ENCODE peak calls at places on chromosome 1, in nine cellular contexts. O is ovary; B is Calu3; E is aorta; N is posterior cingulate gyrus; Y is left cardiac atrium; Z is small intestine; G is NCI-H1105 treated with DMSO at 0.1 percent for 48 hours; A is stimulated activated CD4-positive, alpha-beta T cell treated with anti-CD3 and anti-CD28 coated beads, Interleukin-15, amount 100 ng/mL, for 24 hours. X is an unnamed sample.

GRCh38 chr1:51661081-51661518 is 44.2 kb downstream of the OSBPL9 start:
- DNase-seq in O (no peak), B (no peak), E (no peak), N (no peak), Y (no peak), Z (no peak), G (no peak), A (no peak), X (no peak)

GRCh38 chr1:76799700-76800099 is 67.6 kb upstream of the ST6GALNAC5 start:
- DNase-seq in O (no peak), B (no peak), E (no peak), N (no peak), Y (no peak), Z (no peak), G (peak; percentile 28), A (no peak), X (peak; percentile 93)

GRCh38 chr1:171801395-171801990 is 20.0 kb downstream of the METTL13 start:
- DNase-seq in O (no peak), B (peak; percentile 40), E (no peak), N (no peak), Y (no peak), Z (peak; percentile 69), G (peak; percentile 56), A (no peak), X (peak; percentile 44)

GRCh38 chr1:205449254-205449749 is 6.5 kb downstream of the BLACAT1 start:
- DNase-seq in O (no peak), B (no peak), E (no peak), N (no peak), Y (no peak), Z (peak; percentile 18), G (no peak), A (no peak), X (no peak)

GRCh38 chr1:151710187-151710586 is 6.4 kb downstream of the CELF3 start:
- DNase-seq in O (no peak), B (peak; percentile 46), E (no peak), N (peak; percentile 87), Y (no peak), Z (no peak), G (peak; percentile 24), A (peak; percentile 62), X (no peak)

GRCh38 chr1:186082235-186082937 is 292.7 kb downstream of the TPR start:
- DNase-seq in O (no peak), B (peak; percentile 75), E (peak; percentile 86), N (no peak), Y (peak; percentile 82), Z (peak; percentile 89), G (peak; percentile 99), A (peak; percentile 5), X (peak; percentile 96)

GRCh38 chr1:247077768-247078314 is 770 bp downstream of the ZNF670 start:
- DNase-seq in O (no peak), B (no peak), E (no peak), N (no peak), Y (no peak), Z (peak; percentile 26), G (peak; percentile 3), A (no peak), X (peak; percentile 31)

GRCh38 chr1:16631248-16632043 is 18.1 kb upstream of the NBPF1 start:
- DNase-seq in O (peak; percentile 36), B (no peak), E (peak; percentile 58), N (peak; percentile 6), Y (no peak), Z (no peak), G (no peak), A (no peak), X (no peak)

GRCh38 chr1:56098956-56099355 is 480.4 kb downstream of the PLPP3 start:
- DNase-seq in O (no peak), B (no peak), E (no peak), N (no peak), Y (no peak), Z (no peak), G (no peak), A (no peak), X (no peak)

GRCh38 chr1:46455951-46456350 is 33.7 kb upstream of the DMBX1 start:
- DNase-seq in O (no peak), B (no peak), E (no peak), N (no peak), Y (no peak), Z (no peak), G (peak; percentile 87), A (no peak), X (no peak)

GRCh38 chr1:119896303-119896702 is at the start of gene ADAM30:
- DNase-seq in O (no peak), B (no peak), E (no peak), N (no peak), Y (no peak), Z (no peak), G (no peak), A (no peak), X (no peak)

GRCh38 chr1:1426496-1426960 is 5.5 kb upstream of the ANKRD65 start:
- DNase-seq in O (no peak), B (no peak), E (no peak), N (peak; percentile 55), Y (no peak), Z (no peak), G (no peak), A (no peak), X (no peak)

GRCh38 chr1:206013017-206013800 is 10.0 kb upstream of the RAB7B start:
- DNase-seq in O (no peak), B (no peak), E (no peak), N (no peak), Y (no peak), Z (no peak), G (no peak), A (no peak), X (no peak)

GRCh38 chr1:11725616-11726015 is 10.3 kb upstream of the AGTRAP start:
- DNase-seq in O (no peak), B (no peak), E (no peak), N (no peak), Y (no peak), Z (no peak), G (no peak), A (no peak), X (no peak)

GRCh38 chr1:26015358-26015757 is 6.2 kb upstream of the EXTL1 start:
- DNase-seq in O (no peak), B (no peak), E (peak; percentile 72), N (no peak), Y (peak; percentile 59), Z (no peak), G (no peak), A (no peak), X (no peak)

GRCh38 chr1:242240061-242240460 is 241.2 kb upstream of the MAP1LC3C start:
- DNase-seq in O (no peak), B (peak; percentile 82), E (no peak), N (no peak), Y (no peak), Z (no peak), G (peak; percentile 31), A (no peak), X (peak; percentile 69)

GRCh38 chr1:47866631-47867446 is 130.3 kb downstream of the TRABD2B start:
- DNase-seq in O (no peak), B (no peak), E (no peak), N (no peak), Y (no peak), Z (peak; percentile 45), G (no peak), A (no peak), X (no peak)

GRCh38 chr1:196063307-196063706 is 544.9 kb downstream of the KCNT2 start:
- DNase-seq in O (no peak), B (no peak), E (no peak), N (no peak), Y (no peak), Z (no peak), G (no peak), A (no peak), X (no peak)